ENCODE peak calls at places on chromosomes 1 and 21, in five cellular contexts. Q, N, H, D and M are unnamed samples.

GRCh38 chr21:43812139-43812821 is 22.9 kb downstream of the RRP1 start:
- DNase-seq in Q (no peak), N (no peak), H (no peak), D (no peak), M (no peak)

GRCh38 chr1:4708853-4709507 is 54.6 kb downstream of the AJAP1 start:
- DNase-seq in Q (no peak), N (no peak), H (no peak), D (no peak), M (no peak)

GRCh38 chr1:153485880-153486279 is 25.4 kb upstream of the S100A7 start:
- DNase-seq in Q (no peak), N (no peak), H (peak; percentile 26), D (no peak), M (peak; percentile 8)

GRCh38 chr21:46185717-46186116 is 1.5 kb upstream of the SPATC1L start:
- DNase-seq in Q (no peak), N (no peak), H (no peak), D (no peak), M (no peak)

GRCh38 chr1:13808729-13809131 is 108.7 kb downstream of the PRDM2 start:
- DNase-seq in Q (no peak), N (no peak), H (no peak), D (no peak), M (no peak)

GRCh38 chr21:15134711-15135110 is 69.9 kb upstream of the NRIP1 start:
- DNase-seq in Q (no peak), N (no peak), H (no peak), D (no peak), M (no peak)

GRCh38 chr1:202291961-202292712 is 49.6 kb downstream of the UBE2T start:
- DNase-seq in Q (no peak), N (no peak), H (peak; percentile 83), D (no peak), M (no peak)

GRCh38 chr21:35100351-35100771 is 51.3 kb upstream of the RUNX1 start:
- DNase-seq in Q (no peak), N (no peak), H (no peak), D (no peak), M (no peak)

GRCh38 chr1:4759671-4760070 is 105.3 kb downstream of the AJAP1 start:
- DNase-seq in Q (no peak), N (no peak), H (no peak), D (no peak), M (no peak)

GRCh38 chr1:21961799-21962198 is 15.0 kb upstream of the CELA3B start:
- DNase-seq in Q (no peak), N (no peak), H (no peak), D (no peak), M (no peak)

GRCh38 chr1:104780470-104781078 is 1030.9 kb downstream of the AMY1C start:
- DNase-seq in Q (no peak), N (no peak), H (peak; percentile 6), D (no peak), M (peak; percentile 3)

GRCh38 chr1:110258734-110259133 is 48.6 kb downstream of the KCNC4 start:
- DNase-seq in Q (no peak), N (no peak), H (no peak), D (no peak), M (no peak)

GRCh38 chr1:93448983-93449805 is 1.3 kb downstream of the FNBP1L start:
- DNase-seq in Q (no peak), N (no peak), H (peak; percentile 84), D (no peak), M (peak; percentile 43)

GRCh38 chr1:33246171-33246570 is 10.1 kb upstream of the ZNF362 start:
- DNase-seq in Q (no peak), N (no peak), H (no peak), D (no peak), M (no peak)

GRCh38 chr1:87820667-87821066 is 492.0 kb downstream of the LMO4 start:
- DNase-seq in Q (no peak), N (no peak), H (no peak), D (no peak), M (no peak)

GRCh38 chr1:173531069-173531693 is 54.0 kb downstream of the PRDX6 start:
- DNase-seq in Q (no peak), N (no peak), H (peak; percentile 16), D (no peak), M (no peak)

GRCh38 chr1:178768423-178768822 is 43.4 kb downstream of the RALGPS2 start:
- DNase-seq in Q (no peak), N (peak; percentile 1), H (peak; percentile 7), D (no peak), M (no peak)

GRCh38 chr21:28768753-28769152 is 223.9 kb downstream of the LTN1 start:
- DNase-seq in Q (no peak), N (no peak), H (no peak), D (no peak), M (no peak)

GRCh38 chr1:52348704-52349301 is 17.2 kb downstream of the CC2D1B start:
- DNase-seq in Q (no peak), N (no peak), H (no peak), D (no peak), M (no peak)

GRCh38 chr21:33835920-33836319 is 79.7 kb downstream of the ATP5PO start:
- DNase-seq in Q (no peak), N (no peak), H (no peak), D (no peak), M (no peak)

GRCh38 chr1:230852959-230853358 is 15.4 kb downstream of the C1orf198 start:
- DNase-seq in Q (no peak), N (no peak), H (no peak), D (no peak), M (no peak)

GRCh38 chr1:183069562-183070216 is 46.5 kb downstream of the LAMC1 start:
- DNase-seq in Q (no peak), N (no peak), H (peak; percentile 98), D (no peak), M (no peak)

GRCh38 chr1:160004427-160004826 is 27.4 kb downstream of the PIGM start:
- DNase-seq in Q (no peak), N (no peak), H (no peak), D (no peak), M (no peak)

GRCh38 chr21:28687571-28687970 is 305.1 kb downstream of the LTN1 start:
- DNase-seq in Q (no peak), N (no peak), H (peak; percentile 22), D (no peak), M (no peak)

GRCh38 chr1:41278076-41278475 is 36.0 kb upstream of the SCMH1 start:
- DNase-seq in Q (no peak), N (no peak), H (no peak), D (no peak), M (no peak)

GRCh38 chr1:151639466-151639865 is 27.6 kb downstream of the SNX27 start:
- DNase-seq in Q (no peak), N (no peak), H (peak; percentile 90), D (no peak), M (no peak)

GRCh38 chr1:189939967-189940366 is 537.7 kb downstream of the BRINP3 start:
- DNase-seq in Q (no peak), N (no peak), H (peak; percentile 34), D (no peak), M (no peak)

GRCh38 chr21:41967708-41968107 is 13.9 kb upstream of the C2CD2 start:
- DNase-seq in Q (no peak), N (no peak), H (no peak), D (no peak), M (no peak)

GRCh38 chr1:20584890-20585289 is 4.0 kb upstream of the CDA start:
- DNase-seq in Q (no peak), N (no peak), H (peak; percentile 70), D (no peak), M (no peak)

GRCh38 chr1:93813076-93813475 is 65.9 kb downstream of the DNTTIP2 start:
- DNase-seq in Q (no peak), N (no peak), H (peak; percentile 25), D (no peak), M (no peak)

GRCh38 chr1:159991513-159991912 is 37.5 kb upstream of the SLAMF9 start:
- DNase-seq in Q (no peak), N (no peak), H (no peak), D (no peak), M (no peak)

GRCh38 chr1:107056426-107057196 is at the start of gene PRMT6:
- DNase-seq in Q (peak; percentile 75), N (peak; percentile 87), H (peak; percentile 43), D (peak; percentile 64), M (peak; percentile 85)

GRCh38 chr1:12544992-12545391 is 73.0 kb downstream of the DHRS3 start:
- DNase-seq in Q (no peak), N (no peak), H (no peak), D (no peak), M (no peak)

GRCh38 chr21:31731802-31732537 is at the start of gene SCAF4:
- DNase-seq in Q (peak; percentile 82), N (peak; percentile 83), H (peak; percentile 55), D (peak; percentile 79), M (peak; percentile 79)

GRCh38 chr1:181423301-181423918 is 59.9 kb upstream of the CACNA1E start:
- DNase-seq in Q (no peak), N (peak; percentile 20), H (peak; percentile 49), D (peak; percentile 6), M (no peak)

GRCh38 chr1:170049191-170049800 is 25.2 kb downstream of the KIFAP3 start:
- DNase-seq in Q (no peak), N (no peak), H (no peak), D (no peak), M (no peak)

GRCh38 chr1:48610628-48611542 is 138.9 kb upstream of the SPATA6 start:
- DNase-seq in Q (no peak), N (no peak), H (peak; percentile 62), D (peak; percentile 46), M (no peak)